ENCODE peak calls at places on chromosomes 7 and 10, in eight cellular contexts. One of them, this sample, is unnamed.

GRCh38 chr7:133794490-133794889 is 332.6 kb upstream of the LRGUK start:
- DNase-seq in pancreas: no peak
- DNase-seq in OCI-LY7: no peak
- DNase-seq in right lobe of liver: no peak
- DNase-seq in HFFc6: peak; percentile 7
- DNase-seq in H9: no peak
- DNase-seq in suprapubic skin: no peak
- DNase-seq in neural progenitor cell: no peak
- DNase-seq in this sample: no peak

GRCh38 chr7:74078461-74078860 is 5.1 kb upstream of the LIMK1 start:
- DNase-seq in pancreas: no peak
- DNase-seq in OCI-LY7: no peak
- DNase-seq in right lobe of liver: no peak
- DNase-seq in HFFc6: no peak
- DNase-seq in H9: no peak
- DNase-seq in suprapubic skin: no peak
- DNase-seq in neural progenitor cell: no peak
- DNase-seq in this sample: no peak

GRCh38 chr7:37045786-37046185 is 321.5 kb upstream of the AOAH start:
- DNase-seq in pancreas: no peak
- DNase-seq in OCI-LY7: no peak
- DNase-seq in right lobe of liver: no peak
- DNase-seq in HFFc6: no peak
- DNase-seq in H9: no peak
- DNase-seq in suprapubic skin: no peak
- DNase-seq in neural progenitor cell: peak; percentile 7
- DNase-seq in this sample: no peak

GRCh38 chr7:101156277-101156676 is 2.0 kb downstream of the AP1S1 start:
- DNase-seq in pancreas: no peak
- DNase-seq in OCI-LY7: no peak
- DNase-seq in right lobe of liver: no peak
- DNase-seq in HFFc6: no peak
- DNase-seq in H9: no peak
- DNase-seq in suprapubic skin: no peak
- DNase-seq in neural progenitor cell: no peak
- DNase-seq in this sample: no peak

GRCh38 chr7:67463983-67464382 is 467.4 kb downstream of the TYW1 start:
- DNase-seq in pancreas: no peak
- DNase-seq in OCI-LY7: no peak
- DNase-seq in right lobe of liver: no peak
- DNase-seq in HFFc6: no peak
- DNase-seq in H9: no peak
- DNase-seq in suprapubic skin: no peak
- DNase-seq in neural progenitor cell: no peak
- DNase-seq in this sample: no peak

GRCh38 chr7:43666938-43667337 is 62.4 kb downstream of the COA1 start:
- DNase-seq in pancreas: no peak
- DNase-seq in OCI-LY7: no peak
- DNase-seq in right lobe of liver: no peak
- DNase-seq in HFFc6: no peak
- DNase-seq in H9: no peak
- DNase-seq in suprapubic skin: no peak
- DNase-seq in neural progenitor cell: no peak
- DNase-seq in this sample: no peak

GRCh38 chr10:114956466-114956865 is 18.5 kb downstream of the TRUB1 start:
- DNase-seq in pancreas: no peak
- DNase-seq in OCI-LY7: no peak
- DNase-seq in right lobe of liver: no peak
- DNase-seq in HFFc6: no peak
- DNase-seq in H9: no peak
- DNase-seq in suprapubic skin: no peak
- DNase-seq in neural progenitor cell: no peak
- DNase-seq in this sample: no peak

GRCh38 chr10:112532053-112532658 is 85.1 kb downstream of the VTI1A start:
- DNase-seq in pancreas: no peak
- DNase-seq in OCI-LY7: no peak
- DNase-seq in right lobe of liver: no peak
- DNase-seq in HFFc6: no peak
- DNase-seq in H9: no peak
- DNase-seq in suprapubic skin: no peak
- DNase-seq in neural progenitor cell: no peak
- DNase-seq in this sample: no peak

GRCh38 chr7:1626769-1627168 is 43.3 kb upstream of the ELFN1 start:
- DNase-seq in pancreas: no peak
- DNase-seq in OCI-LY7: no peak
- DNase-seq in right lobe of liver: no peak
- DNase-seq in HFFc6: no peak
- DNase-seq in H9: no peak
- DNase-seq in suprapubic skin: no peak
- DNase-seq in neural progenitor cell: no peak
- DNase-seq in this sample: no peak

GRCh38 chr10:47323636-47324299 is 1.5 kb downstream of the GDF2 start:
- DNase-seq in pancreas: no peak
- DNase-seq in OCI-LY7: no peak
- DNase-seq in right lobe of liver: no peak
- DNase-seq in HFFc6: no peak
- DNase-seq in H9: no peak
- DNase-seq in suprapubic skin: peak; percentile 9
- DNase-seq in neural progenitor cell: no peak
- DNase-seq in this sample: no peak

GRCh38 chr10:1133495-1134045 is 77.4 kb downstream of the WDR37 start:
- DNase-seq in pancreas: no peak
- DNase-seq in OCI-LY7: no peak
- DNase-seq in right lobe of liver: no peak
- DNase-seq in HFFc6: no peak
- DNase-seq in H9: no peak
- DNase-seq in suprapubic skin: no peak
- DNase-seq in neural progenitor cell: no peak
- DNase-seq in this sample: no peak

GRCh38 chr10:71203716-71204115 is 8.7 kb upstream of the UNC5B start:
- DNase-seq in pancreas: no peak
- DNase-seq in OCI-LY7: no peak
- DNase-seq in right lobe of liver: no peak
- DNase-seq in HFFc6: no peak
- DNase-seq in H9: no peak
- DNase-seq in suprapubic skin: peak; percentile 4
- DNase-seq in neural progenitor cell: no peak
- DNase-seq in this sample: no peak

GRCh38 chr10:70584941-70585544 is 17.5 kb downstream of the PRF1 start:
- DNase-seq in pancreas: peak; percentile 9
- DNase-seq in OCI-LY7: peak; percentile 74
- DNase-seq in right lobe of liver: no peak
- DNase-seq in HFFc6: no peak
- DNase-seq in H9: peak; percentile 91
- DNase-seq in suprapubic skin: peak; percentile 23
- DNase-seq in neural progenitor cell: peak; percentile 80
- DNase-seq in this sample: no peak

GRCh38 chr10:62244785-62245595 is 23.7 kb downstream of the RTKN2 start:
- DNase-seq in pancreas: no peak
- DNase-seq in OCI-LY7: peak; percentile 86
- DNase-seq in right lobe of liver: no peak
- DNase-seq in HFFc6: peak; percentile 63
- DNase-seq in H9: no peak
- DNase-seq in suprapubic skin: no peak
- DNase-seq in neural progenitor cell: peak; percentile 60
- DNase-seq in this sample: no peak

GRCh38 chr7:56537952-56538351 is 421.7 kb upstream of the NUPR2 start:
- DNase-seq in pancreas: peak; percentile 62
- DNase-seq in OCI-LY7: no peak
- DNase-seq in right lobe of liver: no peak
- DNase-seq in HFFc6: no peak
- DNase-seq in H9: no peak
- DNase-seq in suprapubic skin: no peak
- DNase-seq in neural progenitor cell: no peak
- DNase-seq in this sample: no peak

GRCh38 chr10:130652964-130653578 is 516.9 kb downstream of the GLRX3 start:
- DNase-seq in pancreas: no peak
- DNase-seq in OCI-LY7: no peak
- DNase-seq in right lobe of liver: no peak
- DNase-seq in HFFc6: no peak
- DNase-seq in H9: no peak
- DNase-seq in suprapubic skin: no peak
- DNase-seq in neural progenitor cell: no peak
- DNase-seq in this sample: no peak

GRCh38 chr10:44186150-44186549 is 198.7 kb downstream of the CXCL12 start:
- DNase-seq in pancreas: no peak
- DNase-seq in OCI-LY7: no peak
- DNase-seq in right lobe of liver: no peak
- DNase-seq in HFFc6: no peak
- DNase-seq in H9: no peak
- DNase-seq in suprapubic skin: no peak
- DNase-seq in neural progenitor cell: no peak
- DNase-seq in this sample: no peak

GRCh38 chr7:70698219-70698832 is 433.6 kb upstream of the GALNT17 start:
- DNase-seq in pancreas: no peak
- DNase-seq in OCI-LY7: peak; percentile 70
- DNase-seq in right lobe of liver: no peak
- DNase-seq in HFFc6: peak; percentile 25
- DNase-seq in H9: no peak
- DNase-seq in suprapubic skin: no peak
- DNase-seq in neural progenitor cell: peak; percentile 73
- DNase-seq in this sample: no peak

GRCh38 chr10:92024700-92025099 is 101.1 kb downstream of the BTAF1 start:
- DNase-seq in pancreas: no peak
- DNase-seq in OCI-LY7: no peak
- DNase-seq in right lobe of liver: no peak
- DNase-seq in HFFc6: peak; percentile 17
- DNase-seq in H9: no peak
- DNase-seq in suprapubic skin: no peak
- DNase-seq in neural progenitor cell: no peak
- DNase-seq in this sample: no peak

GRCh38 chr10:81679291-81679690 is 195.7 kb upstream of the NRG3 start:
- DNase-seq in pancreas: no peak
- DNase-seq in OCI-LY7: no peak
- DNase-seq in right lobe of liver: no peak
- DNase-seq in HFFc6: no peak
- DNase-seq in H9: no peak
- DNase-seq in suprapubic skin: no peak
- DNase-seq in neural progenitor cell: no peak
- DNase-seq in this sample: no peak

GRCh38 chr7:140232959-140233649 is 56.3 kb upstream of the KDM7A start:
- DNase-seq in pancreas: no peak
- DNase-seq in OCI-LY7: no peak
- DNase-seq in right lobe of liver: no peak
- DNase-seq in HFFc6: no peak
- DNase-seq in H9: no peak
- DNase-seq in suprapubic skin: no peak
- DNase-seq in neural progenitor cell: no peak
- DNase-seq in this sample: no peak

GRCh38 chr10:79890469-79890868 is 58.4 kb downstream of the SFTPD start:
- DNase-seq in pancreas: no peak
- DNase-seq in OCI-LY7: no peak
- DNase-seq in right lobe of liver: no peak
- DNase-seq in HFFc6: no peak
- DNase-seq in H9: no peak
- DNase-seq in suprapubic skin: no peak
- DNase-seq in neural progenitor cell: no peak
- DNase-seq in this sample: no peak
- TF ChIP-seq CTCF in pancreas: no peak
- TF ChIP-seq CTCF in OCI-LY7: no peak
- TF ChIP-seq CTCF in right lobe of liver: no peak
- TF ChIP-seq CTCF in HFFc6: no peak
- TF ChIP-seq CTCF in H9: no peak
- TF ChIP-seq CTCF in suprapubic skin: no peak
- TF ChIP-seq CTCF in neural progenitor cell: no peak
- TF ChIP-seq CTCF in this sample: no peak

DNA sequence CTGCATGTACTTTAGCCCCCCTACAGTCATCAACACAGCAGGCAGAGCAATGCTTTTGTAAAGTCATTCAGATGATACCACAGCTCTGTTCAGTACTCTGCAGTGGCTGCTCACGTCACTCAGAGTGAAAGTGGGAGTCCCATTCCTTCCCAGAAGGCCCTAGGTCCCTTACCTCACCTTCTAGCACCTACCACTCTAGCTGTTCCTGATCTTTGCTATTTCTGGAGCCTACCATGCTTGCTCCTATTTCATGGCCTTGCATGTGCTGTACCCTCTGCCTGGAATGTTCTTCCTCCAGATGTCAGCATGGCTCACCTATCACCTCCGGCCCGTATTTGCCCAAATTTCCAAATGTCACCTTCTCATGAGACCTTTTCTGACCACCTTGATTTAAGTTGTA is 94.3 kb upstream of the PRR15 start:
- DNase-seq in pancreas: no peak
- DNase-seq in OCI-LY7: no peak
- DNase-seq in right lobe of liver: no peak
- DNase-seq in HFFc6: no peak
- DNase-seq in H9: no peak
- DNase-seq in suprapubic skin: no peak
- DNase-seq in neural progenitor cell: no peak
- DNase-seq in this sample: no peak
- TF ChIP-seq CTCF in pancreas: no peak
- TF ChIP-seq CTCF in OCI-LY7: no peak
- TF ChIP-seq CTCF in right lobe of liver: no peak
- TF ChIP-seq CTCF in HFFc6: no peak
- TF ChIP-seq CTCF in H9: no peak
- TF ChIP-seq CTCF in suprapubic skin: no peak
- TF ChIP-seq CTCF in neural progenitor cell: no peak
- TF ChIP-seq CTCF in this sample: no peak

DNA sequence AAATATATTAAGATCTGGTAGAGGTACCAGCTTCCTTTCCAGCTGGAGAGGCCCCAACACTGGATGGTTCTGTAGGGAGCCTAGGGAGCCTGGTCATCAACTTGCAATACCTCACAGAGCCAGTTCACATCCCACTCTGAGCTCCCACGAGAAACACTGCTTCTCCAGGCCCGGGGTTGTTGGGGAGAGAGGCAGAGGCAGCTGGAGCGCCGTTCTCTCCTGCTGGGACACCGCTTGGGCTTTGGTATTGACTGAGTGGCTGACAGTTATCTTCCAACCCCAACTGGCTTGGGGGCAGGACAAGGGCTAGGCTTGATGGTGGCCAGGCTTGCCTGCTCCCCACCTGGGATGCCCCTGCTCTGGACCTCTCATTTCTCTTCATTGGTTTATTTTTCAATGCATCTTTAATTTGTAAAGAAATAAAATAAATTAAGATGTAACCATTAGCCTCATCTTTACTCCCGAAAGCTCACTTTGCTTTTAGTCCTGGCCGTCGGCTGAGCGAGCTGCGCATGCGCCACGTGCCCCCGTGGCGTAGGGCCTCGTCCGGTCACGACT is 10.0 kb upstream of the CHCHD1 start:
- DNase-seq in pancreas: no peak
- DNase-seq in OCI-LY7: peak; percentile 64
- DNase-seq in right lobe of liver: peak; percentile 92
- DNase-seq in HFFc6: no peak
- DNase-seq in H9: peak; percentile 62
- DNase-seq in suprapubic skin: no peak
- DNase-seq in neural progenitor cell: peak; percentile 92
- DNase-seq in this sample: no peak
- TF ChIP-seq CTCF in pancreas: no peak
- TF ChIP-seq CTCF in OCI-LY7: no peak
- TF ChIP-seq CTCF in right lobe of liver: no peak
- TF ChIP-seq CTCF in HFFc6: no peak
- TF ChIP-seq CTCF in H9: no peak
- TF ChIP-seq CTCF in suprapubic skin: no peak
- TF ChIP-seq CTCF in neural progenitor cell: no peak
- TF ChIP-seq CTCF in this sample: no peak

DNA sequence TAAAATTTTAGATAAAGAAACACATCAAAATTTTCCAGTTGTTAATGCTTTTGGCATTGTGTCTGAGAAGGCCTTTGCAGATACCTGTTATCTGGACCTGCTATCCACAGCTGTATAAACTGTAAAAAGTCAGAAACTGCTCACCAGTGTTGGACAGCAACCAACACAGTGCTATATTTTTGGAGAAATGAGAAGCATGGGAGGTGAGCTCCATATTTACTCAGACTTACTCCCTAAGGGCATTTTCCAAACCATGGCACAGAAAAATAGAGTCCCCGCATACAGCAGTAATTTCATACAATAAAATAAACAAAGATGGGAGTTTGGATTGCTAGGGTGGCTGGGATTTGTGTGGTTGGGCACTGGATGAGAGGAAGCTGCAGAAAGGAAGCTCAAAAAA is 136.3 kb upstream of the GLI3 start:
- DNase-seq in pancreas: no peak
- DNase-seq in OCI-LY7: no peak
- DNase-seq in right lobe of liver: no peak
- DNase-seq in HFFc6: no peak
- DNase-seq in H9: no peak
- DNase-seq in suprapubic skin: no peak
- DNase-seq in neural progenitor cell: no peak
- DNase-seq in this sample: no peak
- TF ChIP-seq CTCF in pancreas: no peak
- TF ChIP-seq CTCF in OCI-LY7: no peak
- TF ChIP-seq CTCF in right lobe of liver: no peak
- TF ChIP-seq CTCF in HFFc6: no peak
- TF ChIP-seq CTCF in H9: no peak
- TF ChIP-seq CTCF in suprapubic skin: no peak
- TF ChIP-seq CTCF in neural progenitor cell: no peak
- TF ChIP-seq CTCF in this sample: no peak

This sample was measured in kidney epithelial cell.